ENCODE peak calls at places on chromosome 20, in six cellular contexts. Z, R, Y, D, K and V are unnamed samples.

GRCh38 chr20:56443654-56444540 is 24.5 kb upstream of the RTF2 start:
- DNase-seq in Z (no peak), R (peak; percentile 29), Y (no peak), D (no peak), K (no peak), V (no peak)

GRCh38 chr20:64113796-64114355 is 6.5 kb upstream of the NPBWR2 start:
- DNase-seq in Z (no peak), R (no peak), Y (no peak), D (no peak), K (no peak), V (no peak)

GRCh38 chr20:4041748-4042411 is 26.5 kb upstream of the RNF24 start:
- DNase-seq in Z (no peak), R (no peak), Y (peak; percentile 84), D (peak; percentile 73), K (peak; percentile 18), V (peak; percentile 79)

GRCh38 chr20:59508729-59509128 is 95.6 kb upstream of the PHACTR3 start:
- DNase-seq in Z (no peak), R (no peak), Y (no peak), D (no peak), K (no peak), V (peak; percentile 51)

GRCh38 chr20:32438331-32438858 is 80.3 kb downstream of the ASXL1 start:
- DNase-seq in Z (no peak), R (no peak), Y (no peak), D (no peak), K (no peak), V (no peak)

GRCh38 chr20:11753155-11753554 is 164.5 kb upstream of the BTBD3 start:
- DNase-seq in Z (no peak), R (no peak), Y (no peak), D (no peak), K (no peak), V (no peak)

GRCh38 chr20:7744411-7744810 is 195.8 kb downstream of the HAO1 start:
- DNase-seq in Z (no peak), R (no peak), Y (peak; percentile 31), D (no peak), K (no peak), V (no peak)

GRCh38 chr20:41692479-41693135 is 74.4 kb upstream of the CHD6 start:
- DNase-seq in Z (peak; percentile 43), R (peak; percentile 62), Y (peak; percentile 77), D (peak; percentile 52), K (peak; percentile 67), V (peak; percentile 94)

GRCh38 chr20:41865938-41866337 is 247.8 kb upstream of the CHD6 start:
- DNase-seq in Z (no peak), R (no peak), Y (no peak), D (no peak), K (no peak), V (no peak)

GRCh38 chr20:46058656-46059281 is 29.8 kb downstream of the SLC12A5 start:
- DNase-seq in Z (no peak), R (no peak), Y (no peak), D (no peak), K (no peak), V (peak; percentile 83)

GRCh38 chr20:59977086-59977485 is 18.9 kb downstream of the CDH26 start:
- DNase-seq in Z (no peak), R (no peak), Y (no peak), D (no peak), K (no peak), V (no peak)

GRCh38 chr20:44805991-44806729 is 4.2 kb downstream of the RIMS4 start:
- DNase-seq in Z (no peak), R (no peak), Y (peak; percentile 25), D (peak; percentile 24), K (no peak), V (no peak)

GRCh38 chr20:23125625-23126191 is 39.6 kb upstream of the CD93 start:
- DNase-seq in Z (no peak), R (no peak), Y (no peak), D (no peak), K (no peak), V (peak; percentile 100)

GRCh38 chr20:18050628-18051027 is 7.1 kb downstream of the OVOL2 start:
- DNase-seq in Z (no peak), R (no peak), Y (no peak), D (no peak), K (no peak), V (no peak)

GRCh38 chr20:18042211-18042610 is 15.5 kb downstream of the OVOL2 start:
- DNase-seq in Z (no peak), R (no peak), Y (no peak), D (no peak), K (no peak), V (no peak)

GRCh38 chr20:18046535-18046934 is 11.2 kb downstream of the OVOL2 start:
- DNase-seq in Z (no peak), R (no peak), Y (no peak), D (no peak), K (no peak), V (no peak)

GRCh38 chr20:18052856-18053255 is 4.9 kb downstream of the OVOL2 start:
- DNase-seq in Z (no peak), R (no peak), Y (no peak), D (no peak), K (no peak), V (no peak)

GRCh38 chr20:18048191-18048590 is 9.5 kb downstream of the OVOL2 start:
- DNase-seq in Z (no peak), R (no peak), Y (no peak), D (no peak), K (no peak), V (peak; percentile 50)
- TF ChIP-seq MAX in Z (no peak), R (no peak), Y (no peak), D (no peak), K (no peak), V (no peak)

GRCh38 chr20:1894471-1894950 is 696 bp upstream of the SIRPA start:
- DNase-seq in Z (no peak), R (no peak), Y (no peak), D (peak; percentile 17), K (peak; percentile 73), V (peak; percentile 85)
- TF ChIP-seq POLR2A in Z (peak; percentile 15), R (no peak), Y (no peak), D (no peak), K (peak; percentile 45), V (no peak)

DNA sequence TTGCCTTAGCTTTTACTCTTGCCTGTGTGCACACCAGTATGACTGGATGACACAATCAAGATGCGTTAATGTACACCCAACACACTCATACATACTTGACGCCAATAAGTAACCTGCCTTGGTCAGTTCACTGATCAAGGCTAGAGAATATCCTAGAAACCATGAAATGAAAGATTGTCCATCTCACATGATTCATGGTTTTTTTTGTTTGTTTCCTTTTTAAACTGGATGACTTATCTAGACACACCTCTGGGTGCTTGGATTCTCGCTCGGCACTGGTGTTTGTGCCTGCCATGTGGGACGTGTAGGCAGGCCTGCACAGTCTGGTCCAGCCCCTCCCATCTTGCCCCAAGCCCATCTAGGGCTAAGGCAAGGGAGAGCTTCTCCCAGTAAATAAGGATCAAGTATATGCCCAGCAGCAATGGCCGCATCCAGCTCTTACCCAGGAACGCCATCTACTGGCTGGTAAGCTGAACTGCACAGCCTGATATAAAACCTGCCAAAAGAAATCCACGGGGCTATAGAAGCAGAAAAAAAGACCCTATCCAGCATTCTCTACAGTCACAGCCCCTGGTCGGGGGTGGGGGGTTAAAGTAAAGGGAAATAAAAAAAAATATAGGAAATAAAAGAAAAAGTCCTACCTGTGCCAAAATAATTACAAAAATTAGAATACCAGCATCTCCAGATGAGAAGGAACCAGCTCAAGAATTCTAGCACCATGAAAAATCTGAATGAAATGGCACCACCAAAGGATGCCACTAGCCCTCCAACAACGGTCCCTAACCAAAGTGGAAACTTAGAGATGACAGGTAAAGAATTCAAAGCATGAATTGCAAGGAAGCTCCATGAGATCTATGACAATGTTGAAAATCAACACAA is 73.3 kb downstream of the OTOR start:
- DNase-seq in Z (no peak), R (peak; percentile 46), Y (peak; percentile 65), D (peak; percentile 30), K (peak; percentile 39), V (peak; percentile 62)
- TF ChIP-seq MYC in Z (no peak), R (no peak), Y (no peak), D (no peak), K (no peak), V (no peak)

DNA sequence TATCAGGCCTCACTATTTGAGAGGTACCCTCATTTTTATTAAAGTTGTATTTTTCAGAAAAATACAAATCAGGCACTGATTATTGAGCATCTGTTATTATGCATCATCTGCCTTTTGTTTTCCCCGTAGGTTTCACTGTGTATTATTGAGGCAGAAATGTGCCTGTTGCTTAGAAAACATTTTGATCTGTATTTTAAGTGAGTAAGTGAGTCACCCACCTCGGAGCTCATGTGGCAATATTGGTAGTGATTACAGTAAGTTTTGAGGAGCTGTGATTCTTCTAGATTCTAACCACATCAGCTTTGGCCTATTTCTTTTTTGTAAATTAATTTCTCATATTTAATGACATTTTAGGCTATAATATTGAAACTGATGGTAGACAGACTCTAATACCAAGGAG is 59.6 kb upstream of the LAMP5 start:
- DNase-seq in Z (no peak), R (no peak), Y (no peak), D (no peak), K (no peak), V (no peak)
- TF ChIP-seq MAX in Z (no peak), R (no peak), Y (no peak), D (no peak), K (no peak), V (no peak)

GRCh38 chr20:58310291-58310782 is 822 bp downstream of the RAB22A start:
- DNase-seq in Z (no peak), R (peak; percentile 57), Y (no peak), D (no peak), K (peak; percentile 57), V (peak; percentile 45)

GRCh38 chr20:58307270-58307669 is 2.2 kb upstream of the RAB22A start:
- DNase-seq in Z (no peak), R (no peak), Y (no peak), D (no peak), K (no peak), V (no peak)

GRCh38 chr20:58309607-58310290 is at the start of gene RAB22A:
- DNase-seq in Z (no peak), R (peak; percentile 56), Y (peak; percentile 83), D (peak; percentile 94), K (peak; percentile 66), V (peak; percentile 85)

GRCh38 chr20:58308290-58308679 is 1.2 kb upstream of the RAB22A start:
- DNase-seq in Z (no peak), R (no peak), Y (no peak), D (no peak), K (no peak), V (peak; percentile 19)

GRCh38 chr20:58308680-58309527 is 611 bp upstream of the RAB22A start:
- DNase-seq in Z (no peak), R (no peak), Y (peak; percentile 53), D (peak; percentile 83), K (peak; percentile 57), V (peak; percentile 62)
- TF ChIP-seq POLR2A in Z (peak; percentile 71), R (no peak), Y (peak; percentile 81), D (peak; percentile 73), K (peak; percentile 76), V (no peak)

DNA sequence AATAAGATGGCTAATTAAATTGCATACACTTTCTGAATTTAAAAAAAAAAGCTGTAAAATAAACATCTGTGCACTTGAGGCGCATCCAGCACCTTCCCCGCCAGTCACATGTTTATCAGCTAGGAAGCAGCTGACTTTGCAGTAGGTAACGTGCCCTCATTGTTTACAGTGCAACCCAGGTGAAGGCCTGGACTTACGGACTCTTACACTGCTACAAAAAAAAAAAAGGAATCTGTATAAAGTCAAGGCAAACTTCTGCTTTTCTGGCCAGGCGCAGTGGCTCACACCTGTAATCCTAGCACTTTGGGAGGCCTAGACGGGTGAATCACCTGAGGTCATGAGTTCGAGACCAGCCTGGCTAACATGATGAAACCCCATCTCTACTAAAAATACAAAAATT is 327.8 kb downstream of the CDH4 start:
- DNase-seq in Z (no peak), R (peak; percentile 33), Y (no peak), D (no peak), K (no peak), V (no peak)
- TF ChIP-seq MYC in Z (no peak), R (no peak), Y (no peak), D (no peak), K (no peak), V (no peak)

GRCh38 chr20:50794846-50795634 is at the start of gene BCAS4:
- DNase-seq in Z (no peak), R (peak; percentile 76), Y (peak; percentile 84), D (peak; percentile 92), K (peak; percentile 81), V (peak; percentile 80)
- TF ChIP-seq MAX in Z (peak; percentile 38), R (peak; percentile 82), Y (no peak), D (no peak), K (no peak), V (no peak)